ENCODE peak calls at places on chromosome X, in four cellular contexts. One of them, this sample, is unnamed.

GRCh38 chrX:70504772-70505450 is 60.3 kb downstream of the DLG3 start:
- DNase-seq in colonic mucosa: no peak
- DNase-seq in right lobe of liver: no peak
- DNase-seq in CD8-positive, alpha-beta T cell: no peak
- DNase-seq in this sample: no peak

GRCh38 chrX:11575332-11575731 is 90.4 kb downstream of the ARHGAP6 start:
- DNase-seq in colonic mucosa: no peak
- DNase-seq in right lobe of liver: no peak
- DNase-seq in CD8-positive, alpha-beta T cell: no peak
- DNase-seq in this sample: no peak

GRCh38 chrX:154019633-154020499 is at the start of gene IRAK1:
- DNase-seq in CD8-positive, alpha-beta T cell: peak
- DNase-seq in colonic mucosa: peak
- DNase-seq in right lobe of liver: peak
- DNase-seq in this sample: peak

GRCh38 chrX:20382518-20383291 is 116.0 kb upstream of the RPS6KA3 start:
- DNase-seq in CD8-positive, alpha-beta T cell: no peak
- DNase-seq in right lobe of liver: no peak
- DNase-seq in colonic mucosa: no peak
- DNase-seq in this sample: no peak

GRCh38 chrX:39813631-39814246 is 284.0 kb downstream of the BCOR start:
- DNase-seq in CD8-positive, alpha-beta T cell: no peak
- DNase-seq in right lobe of liver: peak
- DNase-seq in colonic mucosa: peak
- DNase-seq in this sample: no peak

GRCh38 chrX:81174286-81174685 is 27.4 kb downstream of the HMGN5 start:
- DNase-seq in CD8-positive, alpha-beta T cell: no peak
- DNase-seq in colonic mucosa: no peak
- DNase-seq in right lobe of liver: no peak
- DNase-seq in this sample: no peak

GRCh38 chrX:46279925-46280313 is 265.3 kb downstream of the ZNF674 start:
- DNase-seq in colonic mucosa: no peak
- DNase-seq in CD8-positive, alpha-beta T cell: no peak
- DNase-seq in right lobe of liver: no peak
- DNase-seq in this sample: no peak

GRCh38 chrX:17535229-17535628 is 160.2 kb downstream of the NHS start:
- DNase-seq in right lobe of liver: peak
- DNase-seq in CD8-positive, alpha-beta T cell: no peak
- DNase-seq in colonic mucosa: peak
- DNase-seq in this sample: no peak

GRCh38 chrX:37817176-37817575 is 30.2 kb downstream of the DYNLT3 start:
- DNase-seq in CD8-positive, alpha-beta T cell: no peak
- DNase-seq in colonic mucosa: no peak
- DNase-seq in right lobe of liver: no peak
- DNase-seq in this sample: no peak

GRCh38 chrX:154603438-154604430 is 15.3 kb downstream of the CTAG1B start:
- DNase-seq in CD8-positive, alpha-beta T cell: peak
- DNase-seq in colonic mucosa: no peak
- DNase-seq in right lobe of liver: no peak
- DNase-seq in this sample: no peak

GRCh38 chrX:22968494-22968893 is 31.3 kb upstream of the DDX53 start:
- DNase-seq in CD8-positive, alpha-beta T cell: no peak
- DNase-seq in right lobe of liver: no peak
- DNase-seq in colonic mucosa: no peak
- DNase-seq in this sample: no peak

GRCh38 chrX:107629533-107629909 is 1.2 kb downstream of the PRPS1 start:
- DNase-seq in CD8-positive, alpha-beta T cell: no peak
- DNase-seq in right lobe of liver: no peak
- DNase-seq in colonic mucosa: no peak
- DNase-seq in this sample: no peak

GRCh38 chrX:36609653-36610585 is 398.2 kb upstream of the FAM47C start:
- DNase-seq in colonic mucosa: no peak
- DNase-seq in right lobe of liver: no peak
- DNase-seq in CD8-positive, alpha-beta T cell: no peak
- DNase-seq in this sample: no peak

GRCh38 chrX:110915120-110915519 is 119.5 kb upstream of the CHRDL1 start:
- DNase-seq in CD8-positive, alpha-beta T cell: no peak
- DNase-seq in right lobe of liver: no peak
- DNase-seq in colonic mucosa: no peak
- DNase-seq in this sample: no peak

GRCh38 chrX:48818866-48819265 is 7.4 kb upstream of the ERAS start:
- DNase-seq in CD8-positive, alpha-beta T cell: no peak
- DNase-seq in right lobe of liver: no peak
- DNase-seq in colonic mucosa: no peak
- DNase-seq in this sample: no peak

GRCh38 chrX:127276326-127276725 is 456.8 kb downstream of the PRR32 start:
- DNase-seq in colonic mucosa: no peak
- DNase-seq in CD8-positive, alpha-beta T cell: no peak
- DNase-seq in right lobe of liver: no peak
- DNase-seq in this sample: no peak

GRCh38 chrX:41043950-41044349 is 41.3 kb upstream of the USP9X start:
- DNase-seq in colonic mucosa: no peak
- DNase-seq in CD8-positive, alpha-beta T cell: no peak
- DNase-seq in right lobe of liver: no peak
- DNase-seq in this sample: no peak

GRCh38 chrX:154419688-154420401 is 8.5 kb downstream of the TAFAZZIN start:
- DNase-seq in right lobe of liver: no peak
- DNase-seq in CD8-positive, alpha-beta T cell: no peak
- DNase-seq in colonic mucosa: no peak
- DNase-seq in this sample: no peak

GRCh38 chrX:154721155-154721554 is 29.7 kb downstream of the GAB3 start:
- DNase-seq in colonic mucosa: no peak
- DNase-seq in CD8-positive, alpha-beta T cell: no peak
- DNase-seq in right lobe of liver: no peak
- DNase-seq in this sample: no peak

GRCh38 chrX:29419774-29420553 is 795.4 kb upstream of the MAGEB2 start:
- DNase-seq in right lobe of liver: no peak
- DNase-seq in CD8-positive, alpha-beta T cell: no peak
- DNase-seq in colonic mucosa: no peak
- DNase-seq in this sample: no peak

GRCh38 chrX:74293343-74293946 is 10.5 kb upstream of the ZCCHC13 start:
- DNase-seq in right lobe of liver: peak
- DNase-seq in colonic mucosa: peak
- DNase-seq in CD8-positive, alpha-beta T cell: peak
- DNase-seq in this sample: peak

GRCh38 chrX:68415289-68415688 is 18.0 kb downstream of the OPHN1 start:
- DNase-seq in colonic mucosa: no peak
- DNase-seq in CD8-positive, alpha-beta T cell: no peak
- DNase-seq in right lobe of liver: no peak
- DNase-seq in this sample: no peak

GRCh38 chrX:48003367-48003757 is 427 bp downstream of the ZNF182 start:
- DNase-seq in colonic mucosa: peak
- DNase-seq in CD8-positive, alpha-beta T cell: no peak
- DNase-seq in right lobe of liver: no peak
- DNase-seq in this sample: no peak

GRCh38 chrX:129040124-129040523 is 483.2 kb downstream of the SMARCA1 start:
- DNase-seq in colonic mucosa: no peak
- DNase-seq in right lobe of liver: no peak
- DNase-seq in CD8-positive, alpha-beta T cell: no peak
- DNase-seq in this sample: no peak

GRCh38 chrX:108332281-108332680 is 105.9 kb downstream of the COL4A6 start:
- DNase-seq in CD8-positive, alpha-beta T cell: no peak
- DNase-seq in right lobe of liver: no peak
- DNase-seq in colonic mucosa: no peak
- DNase-seq in this sample: no peak

GRCh38 chrX:111100191-111100590 is 4.2 kb downstream of the PAK3 start:
- DNase-seq in colonic mucosa: peak
- DNase-seq in right lobe of liver: no peak
- DNase-seq in CD8-positive, alpha-beta T cell: no peak
- DNase-seq in this sample: no peak

GRCh38 chrX:28638775-28639174 is 51.5 kb downstream of the IL1RAPL1 start:
- DNase-seq in colonic mucosa: no peak
- DNase-seq in CD8-positive, alpha-beta T cell: no peak
- DNase-seq in right lobe of liver: no peak
- DNase-seq in this sample: no peak

GRCh38 chrX:153537526-153538295 is 20.3 kb downstream of the ATP2B3 start:
- DNase-seq in CD8-positive, alpha-beta T cell: no peak
- DNase-seq in right lobe of liver: no peak
- DNase-seq in colonic mucosa: no peak
- DNase-seq in this sample: no peak

DNA sequence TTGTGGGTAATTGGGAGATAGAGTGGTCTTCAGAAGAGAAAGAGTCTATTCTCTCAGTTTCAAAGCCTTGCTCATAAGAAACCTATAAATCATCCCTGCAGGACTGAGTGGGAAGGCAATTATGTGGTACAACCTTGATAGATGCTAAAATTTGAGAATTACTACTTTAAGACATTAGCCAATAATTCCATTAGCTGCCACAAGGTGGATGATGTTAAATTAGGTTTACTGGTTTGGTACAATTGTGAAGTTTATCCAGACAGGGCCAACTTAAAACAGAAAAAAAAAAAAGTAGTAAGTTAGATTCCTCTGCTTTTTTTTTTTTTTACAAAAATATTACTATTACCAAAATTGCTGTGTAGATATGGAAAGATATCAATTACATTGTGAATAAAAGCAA is 73.2 kb upstream of the AMOT start:
- DNase-seq in right lobe of liver: no peak
- DNase-seq in CD8-positive, alpha-beta T cell: no peak
- DNase-seq in colonic mucosa: no peak
- DNase-seq in this sample: no peak
- TF ChIP-seq CTCF in right lobe of liver: peak
- TF ChIP-seq CTCF in CD8-positive, alpha-beta T cell: no peak
- TF ChIP-seq CTCF in colonic mucosa: no peak
- TF ChIP-seq CTCF in this sample: no peak

GRCh38 chrX:145549476-145549875 is 268.2 kb upstream of the SLITRK2 start:
- DNase-seq in CD8-positive, alpha-beta T cell: no peak
- DNase-seq in colonic mucosa: no peak
- DNase-seq in right lobe of liver: no peak
- DNase-seq in this sample: no peak

DNA sequence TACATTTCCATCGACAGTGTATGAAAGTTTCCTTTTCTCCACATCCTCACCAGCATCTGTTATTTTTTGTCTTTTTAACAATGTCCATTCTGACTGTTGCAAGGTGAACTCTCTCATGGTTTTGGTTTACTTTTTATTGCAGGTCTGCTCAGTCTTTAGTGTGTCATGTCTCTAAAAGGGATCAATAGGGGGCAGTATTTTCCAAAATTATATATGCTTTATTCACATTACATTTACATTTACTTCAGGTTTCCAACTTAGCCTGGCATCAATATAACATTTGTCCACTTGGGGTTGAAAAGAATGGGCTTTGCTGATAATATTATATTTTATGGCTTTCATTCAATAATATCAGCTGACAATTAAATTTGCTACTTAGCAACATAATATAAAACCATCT is 265.0 kb upstream of the SLITRK2 start:
- DNase-seq in colonic mucosa: no peak
- DNase-seq in right lobe of liver: no peak
- DNase-seq in CD8-positive, alpha-beta T cell: no peak
- DNase-seq in this sample: no peak
- TF ChIP-seq CTCF in colonic mucosa: no peak
- TF ChIP-seq CTCF in right lobe of liver: no peak
- TF ChIP-seq CTCF in CD8-positive, alpha-beta T cell: no peak
- TF ChIP-seq CTCF in this sample: no peak

GRCh38 chrX:131987252-131987651 is 35.9 kb upstream of the STK26 start:
- DNase-seq in right lobe of liver: no peak
- DNase-seq in CD8-positive, alpha-beta T cell: no peak
- DNase-seq in colonic mucosa: no peak
- DNase-seq in this sample: no peak

GRCh38 chrX:131988236-131988635 is 34.9 kb upstream of the STK26 start:
- DNase-seq in CD8-positive, alpha-beta T cell: no peak
- DNase-seq in colonic mucosa: no peak
- DNase-seq in right lobe of liver: no peak
- DNase-seq in this sample: no peak

DNA sequence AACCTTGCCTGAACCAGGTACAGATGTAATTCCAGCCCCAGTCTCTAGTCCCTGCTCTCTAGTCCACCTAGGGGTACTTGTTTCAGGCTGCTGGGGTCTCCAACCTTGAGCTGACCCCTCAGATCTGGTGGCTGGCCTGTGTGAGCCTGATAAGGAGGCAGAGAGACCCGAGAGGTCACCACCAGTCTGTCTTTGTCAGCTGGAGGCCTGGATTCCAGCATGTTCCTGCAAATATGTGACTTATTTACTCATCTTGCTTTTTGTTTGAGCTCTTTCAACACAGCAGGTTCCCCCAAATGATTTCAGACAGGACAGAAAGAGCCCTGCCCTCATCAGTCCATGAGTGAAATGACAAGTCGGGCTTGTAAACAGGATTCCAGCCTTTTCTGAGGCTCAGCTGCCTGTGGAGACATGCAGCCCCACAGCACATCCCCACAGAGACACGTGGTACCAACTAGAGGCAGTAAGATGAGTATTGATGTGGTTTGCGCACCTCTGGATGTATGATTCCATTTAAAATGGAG is 37.5 kb upstream of the STK26 start:
- DNase-seq in right lobe of liver: no peak
- DNase-seq in colonic mucosa: no peak
- DNase-seq in CD8-positive, alpha-beta T cell: peak
- DNase-seq in this sample: no peak
- TF ChIP-seq CTCF in right lobe of liver: no peak
- TF ChIP-seq CTCF in colonic mucosa: no peak
- TF ChIP-seq CTCF in CD8-positive, alpha-beta T cell: no peak
- TF ChIP-seq CTCF in this sample: no peak

DNA sequence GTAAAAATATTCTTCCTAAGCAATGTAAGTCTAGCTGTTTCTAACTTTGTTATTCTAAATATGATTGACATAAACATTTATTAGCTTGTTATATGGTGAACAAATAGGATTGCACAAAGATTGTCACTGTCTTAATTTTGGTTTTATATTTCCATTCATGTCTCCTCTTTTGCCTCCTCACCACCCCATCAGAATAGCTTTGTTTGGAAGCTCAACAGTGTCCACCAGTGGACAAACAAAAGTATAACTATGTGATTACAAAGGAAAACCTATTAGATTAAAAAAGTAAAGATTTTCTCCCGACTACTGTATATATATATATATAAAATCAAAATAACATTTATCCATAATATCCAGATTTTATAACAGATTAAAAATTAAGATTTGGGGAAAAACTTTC is 468.2 kb downstream of the ZIC3 start:
- DNase-seq in right lobe of liver: no peak
- DNase-seq in colonic mucosa: no peak
- DNase-seq in CD8-positive, alpha-beta T cell: no peak
- DNase-seq in this sample: no peak
- TF ChIP-seq CTCF in right lobe of liver: peak
- TF ChIP-seq CTCF in colonic mucosa: no peak
- TF ChIP-seq CTCF in CD8-positive, alpha-beta T cell: no peak
- TF ChIP-seq CTCF in this sample: no peak

GRCh38 chrX:102950908-102951866 is 14.1 kb downstream of the RAB40AL start:
- DNase-seq in right lobe of liver: peak
- DNase-seq in CD8-positive, alpha-beta T cell: peak
- DNase-seq in colonic mucosa: peak
- DNase-seq in this sample: peak
- TF ChIP-seq CTCF in right lobe of liver: peak
- TF ChIP-seq CTCF in CD8-positive, alpha-beta T cell: peak
- TF ChIP-seq CTCF in colonic mucosa: peak
- TF ChIP-seq CTCF in this sample: peak

This sample was measured in natural killer cell.